ENCODE peak calls at places on chromosomes 3 and 15, in ten cellular contexts. L is activated CD4-positive, alpha-beta T cell treated with anti-CD3 and anti-CD28 coated beads for 48 hours; H is stimulated activated CD4-positive, alpha-beta T cell treated with anti-CD3 and anti-CD28 coated beads, Interleukin-15, amount 100 ng/mL, for 48 hours; J is amniotic stem cell; O is right cardiac atrium; I is T-helper 22 cell; U is stimulated activated naive CD4-positive, alpha-beta T cell; K is DMS 273 treated with DMSO at 0.1 percent for 48 hours; W is RCC 7860; T is hypothalamus. Q is an unnamed sample.

GRCh38 chr3:12194669-12195161 is 36.0 kb upstream of the TIMP4 start:
- DNase-seq in K (no peak), J (peak; percentile 35), U (no peak), O (no peak), T (no peak), L (peak; percentile 69), H (peak; percentile 26), W (peak; percentile 45), I (no peak), Q (peak; percentile 78)

GRCh38 chr3:142886938-142887337 is 1.9 kb downstream of the PCOLCE2 start:
- DNase-seq in U (no peak), J (no peak), I (no peak), T (no peak), H (no peak), O (no peak), L (no peak), K (no peak), W (peak; percentile 71), Q (no peak)

GRCh38 chr3:186239321-186239720 is 122.7 kb downstream of the DGKG start:
- DNase-seq in W (no peak), J (no peak), K (peak; percentile 64), T (no peak), O (no peak), I (no peak), L (no peak), H (no peak), U (no peak), Q (no peak)

GRCh38 chr15:81165565-81165964 is 31.1 kb upstream of the IL16 start:
- DNase-seq in T (no peak), U (no peak), W (no peak), K (no peak), L (no peak), J (no peak), I (no peak), H (no peak), O (no peak), Q (no peak)

GRCh38 chr15:34644061-34644460 is 60.6 kb upstream of the GOLGA8B start:
- DNase-seq in W (no peak), T (no peak), K (no peak), O (no peak), L (no peak), I (no peak), U (no peak), H (no peak), J (peak; percentile 14), Q (no peak)

GRCh38 chr3:108669211-108669610 is 79.7 kb downstream of the DZIP3 start:
- DNase-seq in L (no peak), O (no peak), U (no peak), T (no peak), J (no peak), I (no peak), W (no peak), H (no peak), K (no peak), Q (no peak)

GRCh38 chr3:100185847-100186246 is 71.5 kb upstream of the FILIP1L start:
- DNase-seq in W (no peak), L (no peak), U (no peak), I (no peak), J (no peak), T (no peak), O (no peak), K (no peak), H (no peak), Q (no peak)

GRCh38 chr3:45774581-45775505 is 21.5 kb downstream of the SLC6A20 start:
- DNase-seq in O (no peak), J (no peak), H (no peak), L (no peak), T (no peak), W (no peak), U (no peak), K (no peak), I (no peak), Q (no peak)

GRCh38 chr3:110419571-110419970 is 652.0 kb upstream of the NECTIN3 start:
- DNase-seq in J (no peak), U (no peak), K (no peak), W (no peak), I (no peak), H (no peak), T (no peak), L (no peak), O (no peak), Q (no peak)

GRCh38 chr3:21142031-21142430 is 609.0 kb downstream of the ZNF385D start:
- DNase-seq in T (no peak), J (no peak), W (no peak), L (no peak), O (no peak), I (no peak), H (no peak), K (no peak), U (no peak), Q (no peak)

GRCh38 chr15:71218272-71218805 is 103.1 kb downstream of the THSD4 start:
- DNase-seq in J (no peak), W (no peak), T (no peak), I (no peak), L (no peak), K (no peak), O (peak; percentile 79), U (no peak), H (no peak), Q (no peak)

GRCh38 chr15:79903137-79903536 is 6.3 kb upstream of the MTHFS start:
- DNase-seq in J (no peak), U (no peak), W (no peak), L (no peak), H (no peak), I (no peak), O (no peak), K (no peak), T (no peak), Q (no peak)

GRCh38 chr3:159919873-159920272 is 68.8 kb upstream of the IL12A start:
- DNase-seq in L (no peak), H (no peak), O (no peak), K (no peak), J (no peak), I (no peak), T (no peak), W (peak; percentile 14), U (no peak), Q (no peak)

GRCh38 chr3:186583820-186584219 is 13.3 kb downstream of the DNAJB11 start:
- DNase-seq in O (no peak), I (no peak), U (no peak), H (no peak), K (no peak), W (no peak), T (no peak), L (no peak), J (no peak), Q (no peak)

GRCh38 chr3:37912052-37912733 is 50.5 kb downstream of the CTDSPL start:
- DNase-seq in L (no peak), K (no peak), I (no peak), W (no peak), H (no peak), J (no peak), O (no peak), U (no peak), T (no peak), Q (no peak)

GRCh38 chr15:36903922-36904479 is 196.3 kb downstream of the MEIS2 start:
- DNase-seq in W (no peak), J (no peak), K (no peak), I (no peak), T (no peak), U (no peak), O (no peak), L (no peak), H (no peak), Q (no peak)

GRCh38 chr3:63998852-63999754 is 24.2 kb downstream of the PSMD6 start:
- DNase-seq in H (no peak), I (no peak), T (no peak), W (no peak), K (no peak), O (no peak), J (no peak), U (no peak), L (no peak), Q (no peak)

GRCh38 chr3:194105292-194105691 is 30.7 kb upstream of the HES1 start:
- DNase-seq in T (no peak), L (no peak), O (no peak), I (no peak), H (no peak), J (no peak), W (no peak), U (no peak), K (no peak), Q (no peak)

GRCh38 chr3:179811321-179812095 is 158.7 kb downstream of the USP13 start:
- DNase-seq in I (no peak), J (peak; percentile 56), L (peak; percentile 11), T (no peak), U (no peak), H (no peak), K (peak; percentile 53), W (peak; percentile 62), O (no peak), Q (peak; percentile 12)

GRCh38 chr3:16090711-16091110 is 83.8 kb upstream of the GALNT15 start:
- DNase-seq in T (no peak), H (no peak), W (no peak), U (no peak), K (no peak), I (no peak), J (no peak), O (no peak), L (no peak), Q (no peak)

GRCh38 chr3:73481888-73482287 is 142.9 kb downstream of the PDZRN3 start:
- DNase-seq in U (no peak), T (no peak), L (no peak), J (no peak), I (no peak), K (no peak), O (no peak), W (no peak), H (no peak), Q (no peak)

GRCh38 chr3:138474163-138474562 is 39.7 kb downstream of the ESYT3 start:
- DNase-seq in H (no peak), J (no peak), T (no peak), U (no peak), O (no peak), I (no peak), K (no peak), W (no peak), L (no peak), Q (no peak)

GRCh38 chr3:52670621-52671521 is 14.8 kb downstream of the PBRM1 start:
- DNase-seq in U (no peak), W (peak; percentile 100), L (peak; percentile 57), T (no peak), I (peak; percentile 20), O (no peak), K (no peak), J (peak; percentile 99), H (peak; percentile 22), Q (no peak)

GRCh38 chr15:64596701-64597468 is 136.5 kb downstream of the ZNF609 start:
- DNase-seq in W (no peak), L (no peak), J (no peak), K (no peak), U (peak; percentile 49), I (no peak), T (no peak), H (no peak), O (no peak), Q (no peak)

GRCh38 chr3:134323966-134324962 is 50.0 kb downstream of the AMOTL2 start:
- DNase-seq in U (no peak), J (no peak), W (no peak), I (no peak), T (no peak), O (no peak), L (no peak), K (no peak), H (no peak), Q (no peak)

GRCh38 chr3:70000563-70001081 is 1.1 kb downstream of the SAMMSON start:
- DNase-seq in U (no peak), K (no peak), J (no peak), O (no peak), T (no peak), L (no peak), H (no peak), W (no peak), I (no peak), Q (no peak)

GRCh38 chr3:97763586-97764148 is 891 bp upstream of the ARL6 start:
- DNase-seq in U (no peak), L (no peak), W (no peak), O (no peak), T (no peak), H (no peak), I (no peak), K (no peak), J (no peak), Q (no peak)

GRCh38 chr3:179068779-179069530 is 2.7 kb downstream of the ZMAT3 start:
- DNase-seq in T (no peak), O (no peak), W (no peak), J (peak; percentile 25), U (no peak), K (no peak), I (no peak), H (no peak), L (peak; percentile 48), Q (peak; percentile 19)